ENCODE peak calls at places on chromosomes 1 and 21, in five cellular contexts. J, O, H, Z and V are unnamed samples. For H3K9me3, the result is how much of the 10 kb centered on the place peaks cover.

GRCh38 chr1:208077232-208077751 is 166.4 kb upstream of the CD34 start:
- DNase-seq in J (no peak), O (no peak), H (no peak), Z (no peak), V (no peak)

GRCh38 chr1:228281631-228282328 is 73.9 kb downstream of the OBSCN start:
- DNase-seq in J (no peak), O (no peak), H (no peak), Z (peak), V (no peak)

GRCh38 chr1:112064344-112064743 is 74.9 kb upstream of the KCND3 start:
- DNase-seq in J (no peak), O (peak), H (no peak), Z (no peak), V (no peak)

GRCh38 chr1:209652873-209653401 is 712 bp upstream of the LAMB3 start:
- DNase-seq in J (peak), O (no peak), H (no peak), Z (peak), V (no peak)

GRCh38 chr1:209651148-209651547 is 1.1 kb downstream of the LAMB3 start:
- DNase-seq in J (peak), O (no peak), H (no peak), Z (peak), V (no peak)

GRCh38 chr1:231045318-231045717 is 5.3 kb upstream of the FAM89A start:
- DNase-seq in J (no peak), O (no peak), H (no peak), Z (no peak), V (no peak)

GRCh38 chr1:117257291-117257690 is 46.6 kb upstream of the VTCN1 start:
- DNase-seq in J (no peak), O (no peak), H (no peak), Z (no peak), V (no peak)

GRCh38 chr1:198519639-198520501 is 20.6 kb downstream of the ATP6V1G3 start:
- DNase-seq in J (no peak), O (no peak), H (no peak), Z (no peak), V (no peak)

GRCh38 chr1:24203404-24203803 is 16.3 kb upstream of the IFNLR1 start:
- DNase-seq in J (no peak), O (peak), H (no peak), Z (no peak), V (no peak)

GRCh38 chr21:24903954-24904635 is 703.2 kb downstream of the MRPL39 start:
- DNase-seq in J (no peak), O (no peak), H (no peak), Z (no peak), V (no peak)

GRCh38 chr1:35932941-35933340 is 2.0 kb downstream of the AGO3 start:
- DNase-seq in J (no peak), O (no peak), H (no peak), Z (no peak), V (no peak)
- H3K4me3 ChIP-seq in J (no peak), O (no peak), H (no peak), Z (no peak), V (no peak)

GRCh38 chr21:23900727-23901126 is 1706.6 kb downstream of the MRPL39 start:
- DNase-seq in J (no peak), O (no peak), H (no peak), Z (no peak), V (no peak)

DNA sequence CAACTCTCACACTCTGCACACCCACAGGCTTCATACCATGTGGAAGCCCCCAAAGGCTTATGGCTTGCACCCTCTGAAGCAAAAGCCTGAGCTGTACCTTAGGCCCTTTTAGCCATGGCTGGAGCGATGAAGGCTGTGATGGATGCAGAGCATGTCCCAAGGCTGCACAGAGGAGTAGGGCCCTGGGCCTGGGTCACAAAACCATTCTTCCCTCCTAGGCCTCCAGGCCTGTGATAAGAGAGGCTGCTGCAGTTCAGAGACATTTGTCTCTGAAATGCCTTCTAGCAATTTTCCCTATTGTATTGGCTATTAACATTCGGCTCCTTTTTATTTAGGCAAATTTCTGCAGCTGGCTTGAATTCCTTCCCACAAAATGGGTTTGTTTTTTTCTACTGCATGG is 1707.7 kb downstream of the MRPL39 start:
- DNase-seq in J (no peak), O (no peak), H (no peak), Z (no peak), V (no peak)
- H3K9me3 ChIP-seq in J (under half), O (under half), H (under half), Z (under half), V (under half)

GRCh38 chr1:113394043-113394862 is 3.9 kb downstream of the MAGI3 start:
- DNase-seq in J (no peak), O (no peak), H (no peak), Z (no peak), V (no peak)

GRCh38 chr1:113394863-113395259 is 4.5 kb downstream of the MAGI3 start:
- DNase-seq in J (no peak), O (no peak), H (no peak), Z (no peak), V (no peak)

GRCh38 chr1:113399063-113399583 is 8.8 kb downstream of the MAGI3 start:
- DNase-seq in J (no peak), O (no peak), H (no peak), Z (no peak), V (no peak)

GRCh38 chr1:113396102-113396501 is 5.8 kb downstream of the MAGI3 start:
- DNase-seq in J (no peak), O (no peak), H (no peak), Z (no peak), V (no peak)

DNA sequence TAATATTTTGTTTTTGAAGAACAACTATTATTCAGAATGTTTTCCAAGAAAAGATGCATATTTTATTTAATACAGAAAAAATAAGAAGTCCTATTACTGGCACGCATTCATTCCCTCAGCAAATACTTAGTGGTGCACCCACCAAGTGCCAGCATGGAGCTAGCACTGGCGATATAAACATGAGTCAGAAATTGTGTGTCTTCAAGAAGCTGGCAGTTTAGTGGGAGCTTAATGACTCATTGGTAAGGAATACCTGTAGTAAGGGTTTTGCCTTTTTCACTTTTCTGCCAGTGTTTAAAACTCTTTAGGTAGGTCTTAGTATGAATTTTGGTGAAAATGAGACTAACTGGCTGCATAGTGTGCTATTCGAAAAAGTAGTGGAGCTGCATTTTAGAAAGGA is 6.3 kb downstream of the MAGI3 start:
- DNase-seq in J (no peak), O (no peak), H (no peak), Z (no peak), V (no peak)
- H3K27ac ChIP-seq in J (no peak), O (no peak), H (no peak), Z (no peak), V (no peak)

GRCh38 chr21:28832013-28832714 is 160.5 kb downstream of the LTN1 start:
- DNase-seq in J (no peak), O (no peak), H (no peak), Z (no peak), V (peak)

GRCh38 chr21:28833181-28833580 is 159.5 kb downstream of the LTN1 start:
- DNase-seq in J (no peak), O (no peak), H (no peak), Z (no peak), V (no peak)

GRCh38 chr21:28833609-28834008 is 159.1 kb downstream of the LTN1 start:
- DNase-seq in J (no peak), O (no peak), H (no peak), Z (no peak), V (no peak)

GRCh38 chr21:28832715-28833061 is 160.0 kb downstream of the LTN1 start:
- DNase-seq in J (no peak), O (no peak), H (no peak), Z (no peak), V (no peak)

DNA sequence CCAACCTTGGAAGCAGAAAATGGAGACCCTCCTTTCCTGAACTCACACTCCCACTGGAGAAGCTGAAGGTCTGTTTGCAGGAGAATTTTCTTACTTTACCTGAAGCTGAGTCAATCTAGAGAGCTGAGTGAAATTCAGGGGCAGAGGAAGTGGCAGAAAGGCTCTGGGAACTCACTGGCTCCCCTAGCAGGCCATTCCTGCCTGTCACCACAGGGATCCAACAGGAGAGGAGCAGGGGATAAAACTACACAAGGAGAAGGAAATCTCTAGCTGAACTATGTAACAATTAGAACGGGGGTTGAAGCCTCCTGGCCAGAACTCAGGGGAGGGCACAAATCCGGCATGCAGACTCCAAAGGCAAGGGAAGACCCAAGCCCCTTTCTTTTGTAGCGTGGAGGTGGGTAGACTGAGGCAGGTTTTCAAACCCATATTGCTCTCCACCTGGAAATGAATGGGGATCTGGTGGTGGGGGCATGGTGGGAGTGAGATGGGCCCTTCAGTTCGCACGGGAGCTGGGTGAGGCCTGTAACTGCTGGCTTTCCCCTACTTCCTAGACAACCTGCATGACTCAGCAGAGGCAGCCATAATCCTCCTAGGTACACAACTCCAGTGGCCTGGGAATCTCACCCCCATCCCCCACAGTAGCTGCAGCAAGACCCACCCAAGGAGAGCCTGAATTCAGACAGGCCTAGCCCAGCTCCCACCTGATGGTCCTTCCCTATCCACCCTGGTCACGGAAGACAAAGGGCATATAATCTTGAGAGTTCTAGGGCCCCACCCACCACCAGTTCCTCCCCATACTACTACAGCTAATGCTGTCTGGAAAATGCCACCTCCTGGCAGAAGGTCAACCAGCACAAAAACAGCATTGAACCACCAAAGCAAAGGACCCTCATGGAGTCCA is 158.1 kb downstream of the LTN1 start:
- DNase-seq in J (no peak), O (no peak), H (no peak), Z (no peak), V (no peak)
- H3K4me3 ChIP-seq in J (no peak), O (no peak), H (no peak), Z (no peak), V (no peak)

GRCh38 chr1:160807738-160808137 is 11.8 kb downstream of the LY9 start:
- DNase-seq in J (peak), O (no peak), H (no peak), Z (no peak), V (no peak)
- H3K9me3 ChIP-seq in J (under half), O (under half), H (under half), Z (under half), V (under half)

GRCh38 chr1:155077758-155078495 is 710 bp upstream of the EFNA3 start:
- DNase-seq in J (no peak), O (no peak), H (no peak), Z (no peak), V (no peak)

GRCh38 chr1:155079487-155080249 is 1.0 kb downstream of the EFNA3 start:
- DNase-seq in J (no peak), O (no peak), H (no peak), Z (no peak), V (no peak)

GRCh38 chr1:155079210-155079486 is 511 bp downstream of the EFNA3 start:
- DNase-seq in J (no peak), O (no peak), H (no peak), Z (no peak), V (no peak)

GRCh38 chr1:155077346-155077745 is 1.3 kb upstream of the EFNA3 start:
- DNase-seq in J (no peak), O (no peak), H (no peak), Z (no peak), V (no peak)

DNA sequence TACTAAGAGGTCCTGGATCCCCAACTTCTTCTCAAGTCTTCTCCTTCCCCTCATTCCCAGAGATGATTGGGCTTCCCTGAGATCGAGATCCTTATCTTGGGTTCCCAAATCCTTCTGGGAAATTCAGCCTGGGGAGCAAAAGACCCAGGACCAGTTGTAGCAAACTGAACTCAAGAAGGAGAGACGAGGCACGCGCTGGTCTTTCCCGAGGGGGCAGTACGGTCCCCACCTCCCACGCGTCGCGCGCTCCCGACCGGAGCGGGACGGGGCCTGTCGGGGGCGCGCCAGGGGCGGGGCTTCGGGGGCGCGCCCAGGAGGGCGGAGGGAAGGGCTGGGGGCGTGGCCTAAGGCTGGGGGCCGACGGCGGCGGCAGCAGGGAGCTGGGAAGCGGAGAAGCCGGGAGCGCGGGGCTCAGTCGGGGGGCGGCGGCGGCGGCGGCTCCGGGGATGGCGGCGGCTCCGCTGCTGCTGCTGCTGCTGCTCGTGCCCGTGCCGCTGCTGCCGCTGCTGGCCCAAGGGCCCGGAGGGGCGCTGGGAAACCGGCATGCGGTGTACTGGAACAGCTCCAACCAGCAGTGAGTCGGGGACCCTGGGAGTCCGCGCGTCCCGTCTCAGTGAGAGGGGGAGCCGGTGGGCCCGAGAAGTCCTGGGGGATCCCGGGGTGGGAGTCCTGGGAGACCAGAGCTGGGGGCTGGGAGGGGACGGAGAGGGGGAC is at the start of gene EFNA3:
- DNase-seq in J (no peak), O (peak), H (peak), Z (peak), V (peak)
- H3K27ac ChIP-seq in J (no peak), O (no peak), H (no peak), Z (no peak), V (no peak)